ENCODE peak calls at places on chromosomes 16 and 17, in nine cellular contexts. P is dorsolateral prefrontal cortex; H is hepatocyte; Y is RCC 7860; F is upper lobe of left lung; M is stimulated activated CD4-positive, alpha-beta T cell treated with anti-CD3 and anti-CD28 coated beads, Interleukin-1b, Interleukin-23, amount 100 ng/mL, for 1 hour; B is activated naive CD4-positive, alpha-beta T cell treated with anti-CD3 and anti-CD28 coated beads, Interleukin-2, amount 50 U/mL, for 16 hours; Z is iPS DF 19.7; O is T-helper 22 cell. V is an unnamed sample.

GRCh38 chr16:46573834-46574159 is 47.4 kb downstream of the SHCBP1 start:
- DNase-seq in M (no peak), P (no peak), Y (no peak), F (no peak), Z (no peak), H (no peak), B (no peak), O (no peak), V (no peak)

GRCh38 chr16:3152022-3152272 is 17.1 kb downstream of the ZNF213 start:
- DNase-seq in B (no peak), O (no peak), H (no peak), Y (no peak), M (no peak), Z (no peak), P (no peak), F (peak), V (no peak)

GRCh38 chr17:3681565-3681964 is 13.0 kb downstream of the EMC6 start:
- DNase-seq in Z (no peak), M (no peak), H (no peak), P (no peak), O (no peak), F (peak), B (no peak), Y (no peak), V (no peak)

GRCh38 chr17:76268991-76269981 is 4.1 kb downstream of the UBALD2 start:
- DNase-seq in M (no peak), Z (no peak), P (no peak), F (no peak), Y (no peak), O (no peak), H (no peak), B (no peak), V (no peak)

GRCh38 chr17:44795421-44795820 is 34.7 kb downstream of the GJC1 start:
- DNase-seq in Y (no peak), O (no peak), M (no peak), B (no peak), H (no peak), P (no peak), F (no peak), Z (no peak), V (no peak)

GRCh38 chr16:64791756-64792155 is 330.1 kb downstream of the CDH11 start:
- DNase-seq in F (no peak), B (no peak), Y (no peak), O (no peak), M (no peak), Z (no peak), H (no peak), P (no peak), V (no peak)

GRCh38 chr17:50262001-50262794 is 12.1 kb upstream of the TMEM92 start:
- DNase-seq in F (no peak), B (no peak), O (no peak), Y (no peak), Z (no peak), M (no peak), P (no peak), H (peak), V (no peak)

GRCh38 chr17:2828396-2829038 is 32.3 kb downstream of the RAP1GAP2 start:
- DNase-seq in Z (peak), M (peak), B (peak), F (peak), Y (peak), P (peak), H (peak), O (peak), V (peak)

GRCh38 chr16:79047337-79047736 is 553.2 kb downstream of the MAF start:
- DNase-seq in O (no peak), Y (no peak), M (no peak), Z (no peak), F (no peak), B (no peak), H (no peak), P (no peak), V (peak)